ENCODE peak calls at places on chromosomes 4 and X, in five cellular contexts. C is A549, O is suprapubic skin, Y is K562, S is HepG2. Q is an unnamed sample.

GRCh38 chrX:110466790-110467189 is 108.1 kb downstream of the RTL9 start:
- DNase-seq in Y (no peak), O (no peak), C (no peak), S (no peak), Q (no peak)

GRCh38 chr4:107826427-107826980 is 1.8 kb downstream of the SGMS2 start:
- DNase-seq in O (no peak), S (no peak), C (peak), Y (no peak), Q (no peak)

GRCh38 chr4:74230902-74231499 is 73.1 kb downstream of the MTHFD2L start:
- DNase-seq in C (peak), Y (no peak), S (no peak), O (no peak), Q (no peak)

GRCh38 chr4:82031386-82031785 is 342.4 kb downstream of the HNRNPD start:
- DNase-seq in S (no peak), C (no peak), Y (no peak), O (no peak), Q (no peak)

GRCh38 chrX:20952180-20952579 is 422.0 kb upstream of the CNKSR2 start:
- DNase-seq in O (no peak), C (no peak), S (no peak), Y (no peak), Q (no peak)

GRCh38 chr4:123877561-123877960 is 481.0 kb downstream of the SPRY1 start:
- DNase-seq in C (no peak), O (no peak), S (no peak), Y (no peak), Q (no peak)

GRCh38 chr4:88792268-88792781 is 94.7 kb upstream of the NAP1L5 start:
- DNase-seq in S (peak), O (no peak), C (peak), Y (no peak), Q (no peak)

GRCh38 chr4:12041828-12042227 is 613.1 kb upstream of the HS3ST1 start:
- DNase-seq in O (no peak), C (no peak), S (no peak), Y (peak), Q (no peak)

GRCh38 chr4:182883351-182883750 is 33.8 kb downstream of the DCTD start:
- DNase-seq in S (no peak), Y (no peak), C (no peak), O (no peak), Q (no peak)

GRCh38 chr4:176492648-176493302 is 173.0 kb downstream of the SPCS3 start:
- DNase-seq in S (no peak), Y (no peak), C (no peak), O (no peak), Q (no peak)

GRCh38 chr4:8656185-8656517 is 63.6 kb downstream of the CPZ start:
- DNase-seq in S (no peak), C (no peak), O (no peak), Y (no peak), Q (no peak)

GRCh38 chrX:9913041-9913440 is 54.1 kb upstream of the CLDN34 start:
- DNase-seq in S (no peak), O (peak), C (no peak), Y (no peak), Q (no peak)

GRCh38 chr4:97493815-97494518 is 649.3 kb downstream of the STPG2 start:
- DNase-seq in Y (no peak), C (no peak), O (no peak), S (no peak), Q (no peak)

GRCh38 chr4:75179510-75179909 is 246.6 kb downstream of the PARM1 start:
- DNase-seq in Y (no peak), S (no peak), C (no peak), O (no peak), Q (no peak)

GRCh38 chr4:40856836-40857362 is 107.1 kb downstream of the NSUN7 start:
- DNase-seq in C (peak), O (no peak), S (no peak), Y (peak), Q (peak)
- TF ChIP-seq EP300 in C (no peak), O (no peak), S (no peak), Y (no peak), Q (no peak)

DNA sequence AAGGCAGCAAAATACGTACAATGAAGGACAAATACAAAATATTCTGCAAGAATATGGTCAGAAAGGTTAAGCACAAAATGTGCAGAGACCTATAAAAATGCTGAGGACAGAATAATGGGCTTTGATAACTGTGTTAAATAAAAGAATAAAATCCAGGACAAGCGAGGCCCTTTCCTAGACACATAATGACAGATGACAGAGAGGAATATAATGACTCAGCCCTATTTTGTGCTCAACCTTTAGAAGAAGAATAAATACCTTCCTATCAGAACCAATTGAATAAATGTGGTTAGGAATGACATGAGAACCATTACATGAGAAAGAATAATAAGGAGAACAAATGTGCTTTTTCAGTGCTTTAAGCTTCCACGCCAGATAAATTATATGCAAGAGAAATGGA is 178.0 kb downstream of the TEX13C start:
- DNase-seq in Y (no peak), C (no peak), S (no peak), O (no peak), Q (no peak)
- H3K4me3 ChIP-seq in Y (no peak), C (no peak), S (no peak), O (no peak), Q (no peak)

GRCh38 chr4:1294424-1294823 is 4.7 kb downstream of the MAEA start:
- DNase-seq in S (no peak), O (no peak), Y (no peak), C (no peak), Q (no peak)
- H3K27ac ChIP-seq in S (no peak), O (no peak), Y (no peak), C (no peak), Q (no peak)

GRCh38 chr4:76219299-76220055 is 5.9 kb upstream of the SCARB2 start:
- DNase-seq in O (no peak), C (no peak), S (peak), Y (no peak), Q (no peak)
- TF ChIP-seq EP300 in O (no peak), C (peak), S (peak), Y (no peak), Q (no peak)

DNA sequence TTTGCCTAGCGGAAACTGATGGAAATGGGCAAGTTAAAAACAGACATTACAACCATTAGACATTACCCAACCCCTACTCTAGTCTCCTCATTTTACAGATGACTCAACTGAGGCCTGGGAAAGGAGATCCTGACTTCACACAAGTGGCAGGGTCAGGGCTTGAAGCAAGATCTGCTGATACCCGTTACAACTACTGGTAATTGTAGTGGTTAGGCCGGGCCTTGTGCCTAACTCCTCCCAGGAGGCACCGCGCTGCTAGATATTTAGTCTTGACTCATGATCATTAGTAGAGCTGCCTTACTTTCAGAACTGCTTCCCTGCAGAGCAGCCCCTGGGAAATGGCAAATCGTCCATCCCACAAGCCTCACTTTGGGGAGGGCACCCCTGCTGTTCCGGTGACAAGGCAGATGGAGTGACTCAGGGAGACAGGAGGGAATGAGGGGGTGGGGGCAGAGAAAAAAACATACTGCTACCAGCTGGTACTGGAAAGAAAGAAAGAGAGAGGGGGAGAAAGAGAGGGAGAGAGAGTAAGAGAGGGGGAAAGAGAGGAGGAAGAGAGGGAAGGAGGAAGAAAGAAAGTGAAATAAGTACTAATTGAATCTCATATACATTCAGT is 12.2 kb downstream of the ARHGEF6 start:
- DNase-seq in O (peak), S (no peak), C (no peak), Y (peak), Q (peak)
- H3K4me3 ChIP-seq in O (no peak), S (no peak), C (no peak), Y (no peak), Q (no peak)

DNA sequence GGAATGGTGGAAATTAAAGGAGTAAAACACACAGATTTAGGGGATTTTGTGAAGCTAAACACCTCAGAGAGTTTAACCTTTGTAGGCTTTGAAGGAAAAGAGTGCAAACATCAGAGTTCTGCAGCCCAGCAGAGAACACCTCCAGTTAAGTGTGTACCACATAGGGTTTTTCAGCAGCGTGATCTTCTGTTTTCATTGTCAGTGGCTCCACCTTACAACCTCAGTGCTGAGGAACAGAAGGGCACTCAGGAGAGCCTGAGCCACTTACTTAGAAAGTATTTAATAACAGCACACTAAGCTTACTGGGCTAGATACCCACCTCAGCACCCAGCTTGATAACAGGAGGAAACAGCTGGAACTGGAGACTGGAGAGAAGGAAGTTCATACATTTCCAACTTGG is 2.0 kb upstream of the FBXW7 start:
- DNase-seq in S (no peak), O (no peak), Y (no peak), C (no peak), Q (no peak)
- H3K27ac ChIP-seq in S (no peak), O (peak), Y (no peak), C (no peak), Q (no peak)

DNA sequence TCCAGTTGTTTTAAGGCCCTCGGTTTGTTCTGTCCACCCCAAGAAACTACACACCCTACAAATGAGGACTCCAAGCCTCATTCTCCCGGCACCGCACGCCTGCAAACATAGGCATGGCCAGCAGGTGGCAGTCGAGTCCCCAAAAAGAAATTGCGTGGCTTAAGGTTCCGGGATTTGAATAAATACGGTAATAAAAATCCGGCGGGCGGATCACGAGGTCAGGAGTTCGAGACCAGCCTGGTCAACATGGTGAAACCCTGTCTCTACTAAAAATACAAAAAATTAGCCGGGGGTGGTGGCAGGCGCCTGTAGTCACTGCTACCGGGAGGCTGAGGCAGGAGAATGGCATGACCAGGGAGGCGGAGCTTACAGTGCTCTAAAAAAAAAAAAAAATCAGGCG is 21.8 kb upstream of the CSF2RA start:
- DNase-seq in Y (peak), S (peak), C (peak), O (peak), Q (peak)
- TF ChIP-seq EP300 in Y (no peak), S (no peak), C (no peak), O (no peak), Q (no peak)

Q was measured in ovary.